ENCODE peak calls at places on chromosomes 6 and 20, in five cellular contexts. G, W, X, O and B are unnamed samples.

GRCh38 chr20:32524871-32525501 is 60.1 kb downstream of the NOL4L start:
- DNase-seq in G (no peak), W (no peak), X (peak; percentile 73), O (no peak), B (no peak)

GRCh38 chr6:33313709-33314514 is at the start of gene TAPBP:
- DNase-seq in G (peak; percentile 32), W (peak; percentile 71), X (peak; percentile 75), O (no peak), B (peak; percentile 72)

GRCh38 chr6:124517339-124517738 is 444.9 kb upstream of the RNF217 start:
- DNase-seq in G (no peak), W (no peak), X (no peak), O (no peak), B (no peak)

GRCh38 chr6:130775421-130776012 is 51.7 kb upstream of the SMLR1 start:
- DNase-seq in G (no peak), W (no peak), X (no peak), O (no peak), B (peak; percentile 22)

GRCh38 chr6:41878246-41878645 is 16.9 kb downstream of the USP49 start:
- DNase-seq in G (no peak), W (no peak), X (no peak), O (no peak), B (peak; percentile 68)

GRCh38 chr6:135594000-135594399 is 96.5 kb upstream of the AHI1 start:
- DNase-seq in G (no peak), W (no peak), X (no peak), O (no peak), B (no peak)

GRCh38 chr20:39619386-39619785 is 657.2 kb downstream of the DHX35 start:
- DNase-seq in G (no peak), W (no peak), X (no peak), O (no peak), B (no peak)

GRCh38 chr6:53311586-53311935 is 37.2 kb downstream of the ELOVL5 start:
- DNase-seq in G (no peak), W (no peak), X (no peak), O (no peak), B (no peak)

GRCh38 chr20:19583532-19584175 is 174.4 kb upstream of the RIN2 start:
- DNase-seq in G (peak; percentile 64), W (peak; percentile 56), X (peak; percentile 67), O (no peak), B (peak; percentile 5)

GRCh38 chr20:13024581-13024980 is 15.8 kb downstream of the SPTLC3 start:
- DNase-seq in G (no peak), W (no peak), X (no peak), O (no peak), B (peak; percentile 40)

GRCh38 chr20:49590163-49591017 is 22.5 kb upstream of the PTGIS start:
- DNase-seq in G (no peak), W (no peak), X (no peak), O (no peak), B (no peak)

GRCh38 chr6:15246217-15247211 is 645 bp downstream of the JARID2 start:
- DNase-seq in G (no peak), W (peak; percentile 60), X (no peak), O (no peak), B (peak; percentile 49)

GRCh38 chr6:68233623-68234022 is 401.5 kb upstream of the ADGRB3 start:
- DNase-seq in G (no peak), W (no peak), X (no peak), O (no peak), B (peak; percentile 1)

GRCh38 chr20:6604179-6604578 is 163.3 kb upstream of the BMP2 start:
- DNase-seq in G (no peak), W (no peak), X (no peak), O (no peak), B (no peak)

GRCh38 chr20:878511-879307 is 37.4 kb downstream of the ANGPT4 start:
- DNase-seq in G (peak; percentile 35), W (peak; percentile 61), X (no peak), O (no peak), B (peak; percentile 20)

GRCh38 chr6:34526241-34526972 is 29.7 kb downstream of the SPDEF start:
- DNase-seq in G (no peak), W (peak; percentile 30), X (no peak), O (no peak), B (no peak)

GRCh38 chr20:62739581-62740285 is 31.1 kb downstream of the NTSR1 start:
- DNase-seq in G (no peak), W (no peak), X (no peak), O (no peak), B (no peak)

GRCh38 chr20:24468401-24469115 is 871 bp upstream of the SYNDIG1 start:
- DNase-seq in G (no peak), W (no peak), X (no peak), O (no peak), B (no peak)

GRCh38 chr6:101400341-101400740 is 6.8 kb downstream of the GRIK2 start:
- DNase-seq in G (no peak), W (no peak), X (no peak), O (no peak), B (no peak)

GRCh38 chr6:38391206-38391908 is 248.4 kb downstream of the BTBD9 start:
- DNase-seq in G (no peak), W (no peak), X (no peak), O (no peak), B (peak; percentile 55)

GRCh38 chr20:21137078-21137477 is 11.2 kb downstream of the KIZ start:
- DNase-seq in G (no peak), W (no peak), X (no peak), O (no peak), B (no peak)

GRCh38 chr6:157885876-157886275 is 62.8 kb downstream of the SNX9 start:
- DNase-seq in G (no peak), W (no peak), X (no peak), O (no peak), B (no peak)

GRCh38 chr20:24443436-24443835 is 26.0 kb upstream of the SYNDIG1 start:
- DNase-seq in G (no peak), W (no peak), X (no peak), O (no peak), B (no peak)

GRCh38 chr6:134421496-134421895 is 103.6 kb upstream of the SGK1 start:
- DNase-seq in G (no peak), W (no peak), X (no peak), O (no peak), B (peak; percentile 86)

GRCh38 chr6:23503173-23503572 is 622.8 kb upstream of the NRSN1 start:
- DNase-seq in G (no peak), W (no peak), X (no peak), O (no peak), B (no peak)

GRCh38 chr6:90495216-90495817 is 91.6 kb downstream of the MAP3K7 start:
- DNase-seq in G (no peak), W (no peak), X (no peak), O (no peak), B (no peak)

GRCh38 chr6:2713473-2714358 is 37.0 kb downstream of the MYLK4 start:
- DNase-seq in G (no peak), W (no peak), X (no peak), O (no peak), B (no peak)

GRCh38 chr6:2715737-2716136 is 35.0 kb downstream of the MYLK4 start:
- DNase-seq in G (no peak), W (no peak), X (no peak), O (no peak), B (no peak)

GRCh38 chr6:2716926-2717700 is 33.6 kb downstream of the MYLK4 start:
- DNase-seq in G (no peak), W (no peak), X (no peak), O (no peak), B (no peak)

GRCh38 chr6:2712102-2712501 is 38.6 kb downstream of the MYLK4 start:
- DNase-seq in G (no peak), W (no peak), X (no peak), O (no peak), B (no peak)

DNA sequence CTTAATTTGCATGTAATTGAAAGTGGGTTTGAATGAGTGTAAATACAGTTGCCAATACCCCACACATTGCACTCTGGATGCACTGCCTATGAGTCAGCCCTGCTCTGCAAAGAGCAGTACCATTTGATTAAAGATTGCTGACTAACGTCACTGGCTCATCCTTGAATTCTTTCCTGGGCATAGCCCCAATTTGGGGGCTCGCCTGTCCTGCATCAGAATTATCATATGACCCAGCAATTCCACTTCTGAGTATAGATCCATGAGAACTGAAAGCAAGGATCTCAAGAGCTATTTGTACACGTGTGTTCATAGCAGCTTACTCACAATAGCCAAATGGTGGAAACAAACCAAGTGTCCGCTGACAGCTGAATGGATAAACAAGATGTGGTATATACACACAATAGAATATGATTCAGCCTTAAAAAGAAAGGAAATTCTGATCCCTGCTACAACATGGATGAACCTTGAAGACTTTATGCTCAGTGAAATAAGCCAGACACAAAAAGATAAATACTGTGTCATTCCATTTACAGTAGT is 36.3 kb downstream of the MYLK4 start:
- DNase-seq in G (no peak), W (no peak), X (no peak), O (no peak), B (peak; percentile 97)
- TF ChIP-seq RCOR1 in G (no peak), W (no peak), X (no peak), O (no peak), B (no peak)

GRCh38 chr20:10758446-10758845 is 84.6 kb upstream of the JAG1 start:
- DNase-seq in G (no peak), W (no peak), X (no peak), O (no peak), B (peak; percentile 53)

GRCh38 chr20:10763117-10763516 is 89.3 kb upstream of the JAG1 start:
- DNase-seq in G (no peak), W (no peak), X (no peak), O (no peak), B (peak; percentile 18)

GRCh38 chr20:10762216-10762615 is 88.4 kb upstream of the JAG1 start:
- DNase-seq in G (no peak), W (no peak), X (no peak), O (no peak), B (no peak)

GRCh38 chr20:10761232-10761631 is 87.4 kb upstream of the JAG1 start:
- DNase-seq in G (no peak), W (no peak), X (no peak), O (no peak), B (peak; percentile 89)

GRCh38 chr20:10761786-10762185 is 88.0 kb upstream of the JAG1 start:
- DNase-seq in G (no peak), W (no peak), X (no peak), O (no peak), B (peak; percentile 58)
- TF ChIP-seq RCOR1 in G (no peak), W (no peak), X (no peak), O (no peak), B (no peak)

DNA sequence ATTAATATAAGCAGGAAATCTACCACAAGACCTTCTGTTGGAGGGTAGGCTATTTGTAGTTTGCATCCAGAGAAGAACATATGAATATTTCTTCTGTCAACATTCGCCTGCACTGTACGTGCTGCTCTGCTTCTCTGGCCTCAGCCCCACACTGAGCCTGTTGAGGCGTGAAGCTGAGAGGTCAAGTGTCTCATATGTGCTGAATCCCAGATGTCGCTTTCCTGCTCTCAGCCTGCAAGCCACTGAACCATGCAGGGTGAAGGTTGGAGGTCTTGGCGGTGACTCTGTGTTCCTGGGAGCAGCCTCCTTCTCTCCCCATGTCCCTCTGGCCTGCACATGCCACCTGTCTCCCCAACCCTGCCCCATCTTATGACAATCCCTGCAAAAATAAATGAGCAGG is 83.6 kb downstream of the TMEM170B start:
- DNase-seq in G (no peak), W (no peak), X (no peak), O (no peak), B (no peak)
- TF ChIP-seq RCOR1 in G (no peak), W (no peak), X (no peak), O (no peak), B (no peak)

DNA sequence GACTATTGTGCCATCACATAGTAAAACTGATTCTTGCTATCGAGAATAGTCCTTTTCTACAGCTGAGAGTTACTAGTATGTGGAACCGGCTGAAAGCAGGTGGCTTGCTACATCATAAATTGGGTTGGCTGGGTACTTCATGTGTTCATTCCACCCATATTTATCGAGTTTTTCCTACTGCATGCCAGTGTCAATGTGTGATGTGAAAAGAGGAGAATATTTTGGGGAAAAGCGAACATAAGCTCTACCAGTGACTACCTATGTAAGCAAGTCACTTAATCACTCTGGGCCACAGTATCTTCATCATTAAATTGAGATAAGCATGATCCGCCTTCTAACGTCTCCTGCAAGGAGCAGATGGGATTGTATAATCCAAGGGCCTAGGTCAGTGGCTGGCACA is 61.0 kb downstream of the TSHZ2 start:
- DNase-seq in G (no peak), W (no peak), X (no peak), O (no peak), B (no peak)
- TF ChIP-seq RCOR1 in G (no peak), W (no peak), X (no peak), O (no peak), B (no peak)